ENCODE peak calls at places on chromosome 13, in eight cellular contexts. L, N, R, M, I, V, E and D are unnamed samples.

GRCh38 chr13:65594255-65594654 is 1635.9 kb downstream of the PCDH9 start:
- DNase-seq in L (no peak), N (no peak), R (no peak), M (no peak), I (no peak), V (no peak), E (no peak), D (peak)

GRCh38 chr13:75076476-75076875 is 405.5 kb downstream of the TBC1D4 start:
- DNase-seq in L (no peak), N (no peak), R (no peak), M (no peak), I (no peak), V (no peak), E (no peak), D (no peak)

GRCh38 chr13:27203854-27204253 is 32.2 kb upstream of the USP12 start:
- DNase-seq in L (no peak), N (no peak), R (no peak), M (no peak), I (peak), V (no peak), E (no peak), D (no peak)

GRCh38 chr13:20127563-20128458 is 33.0 kb downstream of the GJA3 start:
- DNase-seq in L (peak), N (no peak), R (no peak), M (no peak), I (peak), V (peak), E (no peak), D (no peak)

GRCh38 chr13:114285166-114285808 is 3.9 kb downstream of the UPF3A start:
- DNase-seq in L (no peak), N (no peak), R (no peak), M (no peak), I (no peak), V (no peak), E (no peak), D (no peak)

GRCh38 chr13:98083507-98083906 is 59.4 kb upstream of the FARP1 start:
- DNase-seq in L (peak), N (no peak), R (peak), M (no peak), I (peak), V (no peak), E (no peak), D (peak)

GRCh38 chr13:32956595-32956933 is 59.7 kb upstream of the KL start:
- DNase-seq in L (no peak), N (no peak), R (no peak), M (no peak), I (no peak), V (no peak), E (no peak), D (no peak)

GRCh38 chr13:80755925-80756324 is 415.0 kb upstream of the SPRY2 start:
- DNase-seq in L (no peak), N (no peak), R (no peak), M (no peak), I (no peak), V (no peak), E (no peak), D (no peak)

GRCh38 chr13:46687810-46688209 is 109.2 kb downstream of the ESD start:
- DNase-seq in L (peak), N (no peak), R (peak), M (no peak), I (peak), V (peak), E (no peak), D (no peak)

GRCh38 chr13:41352935-41353801 is 42.1 kb downstream of the NAA16 start:
- DNase-seq in L (peak), N (no peak), R (no peak), M (no peak), I (peak), V (peak), E (no peak), D (peak)

GRCh38 chr13:92821324-92821723 is 405.3 kb upstream of the GPC6 start:
- DNase-seq in L (no peak), N (peak), R (no peak), M (no peak), I (no peak), V (no peak), E (no peak), D (no peak)

GRCh38 chr13:26614721-26615120 is 57.2 kb downstream of the WASF3 start:
- DNase-seq in L (no peak), N (no peak), R (no peak), M (no peak), I (no peak), V (no peak), E (no peak), D (no peak)

GRCh38 chr13:22080832-22081231 is 410.0 kb downstream of the FGF9 start:
- DNase-seq in L (no peak), N (peak), R (no peak), M (no peak), I (no peak), V (no peak), E (no peak), D (no peak)

GRCh38 chr13:22275393-22275792 is 604.5 kb downstream of the FGF9 start:
- DNase-seq in L (no peak), N (no peak), R (no peak), M (no peak), I (no peak), V (no peak), E (no peak), D (no peak)

GRCh38 chr13:108895220-108895704 is 265.9 kb downstream of the MYO16 start:
- DNase-seq in L (no peak), N (peak), R (no peak), M (no peak), I (peak), V (no peak), E (no peak), D (no peak)

GRCh38 chr13:98275711-98276171 is 98.7 kb upstream of the RNF113B start:
- DNase-seq in L (no peak), N (no peak), R (no peak), M (no peak), I (no peak), V (no peak), E (no peak), D (no peak)

GRCh38 chr13:61255035-61255796 is 160.4 kb downstream of the PCDH20 start:
- DNase-seq in L (no peak), N (no peak), R (no peak), M (no peak), I (peak), V (no peak), E (no peak), D (no peak)

GRCh38 chr13:31476266-31476665 is 263.1 kb upstream of the RXFP2 start:
- DNase-seq in L (peak), N (no peak), R (no peak), M (no peak), I (no peak), V (no peak), E (no peak), D (peak)

GRCh38 chr13:106103779-106104178 is 431.7 kb downstream of the EFNB2 start:
- DNase-seq in L (no peak), N (no peak), R (no peak), M (no peak), I (no peak), V (no peak), E (no peak), D (no peak)

GRCh38 chr13:89763011-89763410 is 1584.5 kb upstream of the MIR17HG start:
- DNase-seq in L (no peak), N (no peak), R (no peak), M (no peak), I (no peak), V (no peak), E (no peak), D (no peak)